ENCODE peak calls at places on chromosomes 5 and 9, in five cellular contexts. One of them, this sample, is unnamed.

GRCh38 chr5:72238712-72239445 is 81.2 kb downstream of the MRPS27 start:
- DNase-seq in erythroblast: no peak
- DNase-seq in progenitor cell of endocrine pancreas: no peak
- DNase-seq in NCI-H748 treated with DMSO at 0.1 percent for 48 hours: no peak
- DNase-seq in Jurkat, Clone E6-1: no peak
- DNase-seq in this sample: no peak

GRCh38 chr9:113343732-113344231 is 3.7 kb upstream of the WDR31 start:
- DNase-seq in erythroblast: peak; percentile 91
- DNase-seq in progenitor cell of endocrine pancreas: no peak
- DNase-seq in NCI-H748 treated with DMSO at 0.1 percent for 48 hours: peak; percentile 34
- DNase-seq in Jurkat, Clone E6-1: peak; percentile 62
- DNase-seq in this sample: peak; percentile 58

GRCh38 chr5:1800470-1801060 is 642 bp upstream of the NDUFS6 start:
- DNase-seq in erythroblast: no peak
- DNase-seq in progenitor cell of endocrine pancreas: no peak
- DNase-seq in NCI-H748 treated with DMSO at 0.1 percent for 48 hours: peak; percentile 96
- DNase-seq in Jurkat, Clone E6-1: peak; percentile 44
- DNase-seq in this sample: no peak

GRCh38 chr5:113663879-113664278 is 150.4 kb downstream of the YTHDC2 start:
- DNase-seq in erythroblast: peak; percentile 34
- DNase-seq in progenitor cell of endocrine pancreas: peak; percentile 12
- DNase-seq in NCI-H748 treated with DMSO at 0.1 percent for 48 hours: no peak
- DNase-seq in Jurkat, Clone E6-1: peak; percentile 32
- DNase-seq in this sample: peak; percentile 74

GRCh38 chr5:1338196-1338490 is 6.8 kb downstream of the CLPTM1L start:
- DNase-seq in erythroblast: no peak
- DNase-seq in progenitor cell of endocrine pancreas: no peak
- DNase-seq in NCI-H748 treated with DMSO at 0.1 percent for 48 hours: no peak
- DNase-seq in Jurkat, Clone E6-1: no peak
- DNase-seq in this sample: no peak

GRCh38 chr5:41093803-41094202 is 22.7 kb upstream of the MROH2B start:
- DNase-seq in erythroblast: no peak
- DNase-seq in progenitor cell of endocrine pancreas: no peak
- DNase-seq in NCI-H748 treated with DMSO at 0.1 percent for 48 hours: no peak
- DNase-seq in Jurkat, Clone E6-1: no peak
- DNase-seq in this sample: no peak

GRCh38 chr9:127723450-127723849 is 7.6 kb downstream of the TTC16 start:
- DNase-seq in erythroblast: no peak
- DNase-seq in progenitor cell of endocrine pancreas: no peak
- DNase-seq in NCI-H748 treated with DMSO at 0.1 percent for 48 hours: no peak
- DNase-seq in Jurkat, Clone E6-1: no peak
- DNase-seq in this sample: no peak

GRCh38 chr5:179833056-179833708 is 12.5 kb downstream of the SQSTM1 start:
- DNase-seq in erythroblast: no peak
- DNase-seq in progenitor cell of endocrine pancreas: no peak
- DNase-seq in NCI-H748 treated with DMSO at 0.1 percent for 48 hours: no peak
- DNase-seq in Jurkat, Clone E6-1: no peak
- DNase-seq in this sample: no peak

GRCh38 chr5:158234323-158235158 is 375.6 kb upstream of the CLINT1 start:
- DNase-seq in erythroblast: no peak
- DNase-seq in progenitor cell of endocrine pancreas: no peak
- DNase-seq in NCI-H748 treated with DMSO at 0.1 percent for 48 hours: no peak
- DNase-seq in Jurkat, Clone E6-1: peak; percentile 46
- DNase-seq in this sample: no peak

This sample was measured in posterior cingulate gyrus.